ENCODE peak calls at places on chromosomes 11 and 22, in eight cellular contexts. L is AG04450, V is cardiac muscle cell, B is esophagus squamous epithelium, C is fibroblast of lung, A is adrenal gland, O is Panc1, S is hepatocyte. Q is an unnamed sample. For H3K27me3, the result is how much of the 10 kb centered on the place peaks cover.

GRCh38 chr22:17269607-17270261 is 50.5 kb upstream of the ADA2 start:
- DNase-seq in L (no peak), V (no peak), B (no peak), C (no peak), A (no peak), O (no peak), S (no peak), Q (no peak)

GRCh38 chr11:12754582-12755250 is 80.5 kb downstream of the TEAD1 start:
- DNase-seq in L (no peak), V (no peak), B (no peak), C (no peak), A (no peak), O (no peak), S (no peak), Q (peak)

GRCh38 chr22:32307617-32308016 is 50.0 kb upstream of the RFPL3 start:
- DNase-seq in L (no peak), V (no peak), B (no peak), C (no peak), A (no peak), O (no peak), S (no peak), Q (no peak)

GRCh38 chr11:25981998-25982397 is 349.9 kb upstream of the ANO3 start:
- DNase-seq in L (peak), V (peak), B (no peak), C (peak), A (no peak), O (peak), S (peak), Q (peak)

GRCh38 chr11:77590194-77590591 is 440 bp downstream of the AQP11 start:
- DNase-seq in L (no peak), V (peak), B (no peak), C (peak), A (peak), O (peak), S (peak), Q (peak)

GRCh38 chr11:5600374-5600851 is 4.0 kb downstream of the TRIM6 start:
- DNase-seq in L (peak), V (peak), B (no peak), C (peak), A (peak), O (peak), S (peak), Q (peak)

GRCh38 chr11:134267966-134268365 is 8.2 kb upstream of the GLB1L3 start:
- DNase-seq in L (no peak), V (no peak), B (no peak), C (peak), A (no peak), O (no peak), S (no peak), Q (no peak)

GRCh38 chr11:119315139-119316016 is 1.6 kb downstream of the MCAM start:
- DNase-seq in L (no peak), V (peak), B (no peak), C (peak), A (no peak), O (no peak), S (no peak), Q (no peak)

GRCh38 chr11:45233121-45233803 is 52.9 kb downstream of the SYT13 start:
- DNase-seq in L (peak), V (peak), B (no peak), C (peak), A (peak), O (peak), S (peak), Q (peak)

GRCh38 chr22:17250380-17251129 is 31.3 kb upstream of the ADA2 start:
- DNase-seq in L (no peak), V (peak), B (no peak), C (no peak), A (no peak), O (no peak), S (no peak), Q (no peak)

GRCh38 chr11:119504366-119504765 is 81.4 kb upstream of the THY1 start:
- DNase-seq in L (no peak), V (no peak), B (no peak), C (no peak), A (no peak), O (no peak), S (no peak), Q (no peak)

GRCh38 chr22:37563153-37564081 is 3.1 kb downstream of the CDC42EP1 start:
- DNase-seq in L (peak), V (no peak), B (no peak), C (peak), A (peak), O (no peak), S (peak), Q (peak)

GRCh38 chr11:68092411-68092810 is 28.8 kb downstream of the CHKA start:
- DNase-seq in L (no peak), V (no peak), B (no peak), C (no peak), A (no peak), O (no peak), S (no peak), Q (no peak)

GRCh38 chr22:34973926-34974325 is 92.0 kb upstream of the ISX start:
- DNase-seq in L (no peak), V (no peak), B (no peak), C (peak), A (no peak), O (no peak), S (no peak), Q (no peak)

GRCh38 chr22:38238519-38239051 is 34.2 kb downstream of the TMEM184B start:
- DNase-seq in L (no peak), V (no peak), B (no peak), C (no peak), A (peak), O (no peak), S (no peak), Q (no peak)

GRCh38 chr22:29463487-29464088 is 16.4 kb upstream of the NEFH start:
- DNase-seq in L (no peak), V (no peak), B (no peak), C (no peak), A (no peak), O (no peak), S (no peak), Q (no peak)

GRCh38 chr11:46112961-46113617 is 8.2 kb downstream of the PHF21A start:
- DNase-seq in L (no peak), V (peak), B (no peak), C (peak), A (no peak), O (no peak), S (peak), Q (peak)

GRCh38 chr11:116563028-116563712 is 209.6 kb downstream of the BUD13 start:
- DNase-seq in L (no peak), V (peak), B (no peak), C (peak), A (no peak), O (no peak), S (peak), Q (peak)

GRCh38 chr11:117075186-117075585 is 23.0 kb downstream of the SIK3 start:
- DNase-seq in L (no peak), V (no peak), B (no peak), C (peak), A (no peak), O (no peak), S (no peak), Q (peak)

GRCh38 chr22:39351689-39352214 is 2.0 kb downstream of the SYNGR1 start:
- DNase-seq in L (no peak), V (peak), B (no peak), C (peak), A (no peak), O (no peak), S (no peak), Q (no peak)

GRCh38 chr22:22404598-22405284 is 103.8 kb downstream of the ZNF280B start:
- DNase-seq in L (no peak), V (no peak), B (no peak), C (no peak), A (no peak), O (no peak), S (no peak), Q (no peak)

GRCh38 chr11:287821-288327 is 1.1 kb upstream of the PGGHG start:
- DNase-seq in L (no peak), V (no peak), B (no peak), C (no peak), A (peak), O (no peak), S (no peak), Q (no peak)

GRCh38 chr22:42396621-42397331 is 35.4 kb downstream of the NFAM1 start:
- DNase-seq in L (no peak), V (no peak), B (no peak), C (no peak), A (peak), O (no peak), S (no peak), Q (peak)

GRCh38 chr11:86230196-86230813 is 14.2 kb upstream of the EED start:
- DNase-seq in L (no peak), V (no peak), B (no peak), C (peak), A (no peak), O (no peak), S (no peak), Q (peak)

GRCh38 chr11:104946907-104947306 is 21.5 kb downstream of the CASP4 start:
- DNase-seq in L (no peak), V (no peak), B (no peak), C (peak), A (no peak), O (peak), S (peak), Q (peak)

GRCh38 chr11:19200410-19201201 is 1.2 kb downstream of the CSRP3 start:
- DNase-seq in L (peak), V (no peak), B (no peak), C (peak), A (no peak), O (no peak), S (no peak), Q (peak)

GRCh38 chr11:34640050-34640971 is 19.4 kb downstream of the EHF start:
- DNase-seq in L (no peak), V (no peak), B (no peak), C (no peak), A (peak), O (no peak), S (peak), Q (peak)

GRCh38 chr11:64864473-64865285 is 13.7 kb downstream of the EHD1 start:
- DNase-seq in L (peak), V (peak), B (no peak), C (peak), A (peak), O (no peak), S (peak), Q (no peak)

GRCh38 chr22:24333301-24333700 is 62.7 kb downstream of the SPECC1L start:
- DNase-seq in L (peak), V (no peak), B (no peak), C (peak), A (no peak), O (no peak), S (no peak), Q (peak)

GRCh38 chr22:22201185-22201924 is 43.2 kb upstream of the VPREB1 start:
- DNase-seq in L (peak), V (peak), B (no peak), C (no peak), A (peak), O (no peak), S (no peak), Q (no peak)

GRCh38 chr11:73384871-73385692 is 8.9 kb downstream of the RELT start:
- DNase-seq in L (no peak), V (no peak), B (peak), C (no peak), A (peak), O (no peak), S (no peak), Q (no peak)

GRCh38 chr11:45213717-45214116 is 67.3 kb downstream of the PRDM11 start:
- DNase-seq in L (no peak), V (no peak), B (no peak), C (no peak), A (no peak), O (no peak), S (no peak), Q (no peak)

GRCh38 chr22:29877620-29878019 is 5.4 kb upstream of the MTMR3 start:
- DNase-seq in L (no peak), V (no peak), B (no peak), C (peak), A (no peak), O (no peak), S (no peak), Q (peak)

GRCh38 chr22:26053737-26054316 is 115.4 kb upstream of the SEZ6L start:
- DNase-seq in L (no peak), V (no peak), B (no peak), C (no peak), A (no peak), O (no peak), S (no peak), Q (no peak)

GRCh38 chr22:28728621-28729313 is 12.9 kb downstream of the CHEK2 start:
- DNase-seq in L (no peak), V (no peak), B (no peak), C (no peak), A (no peak), O (no peak), S (no peak), Q (no peak)

GRCh38 chr11:131749100-131749499 is 378.7 kb downstream of the NTM start:
- DNase-seq in L (no peak), V (no peak), B (no peak), C (peak), A (no peak), O (no peak), S (no peak), Q (peak)

GRCh38 chr11:92473736-92474135 is 249.1 kb downstream of the FAT3 start:
- DNase-seq in L (no peak), V (no peak), B (no peak), C (peak), A (no peak), O (no peak), S (no peak), Q (peak)

GRCh38 chr11:113705871-113706654 is at the start of gene TMPRSS5:
- DNase-seq in L (no peak), V (no peak), B (no peak), C (no peak), A (no peak), O (no peak), S (no peak), Q (no peak)

GRCh38 chr11:66219846-66220565 is 48.4 kb upstream of the RAB1B start:
- DNase-seq in L (no peak), V (no peak), B (no peak), C (no peak), A (peak), O (no peak), S (no peak), Q (no peak)

GRCh38 chr11:66222358-66223149 is 45.9 kb upstream of the RAB1B start:
- DNase-seq in L (peak), V (peak), B (peak), C (peak), A (peak), O (peak), S (peak), Q (peak)

GRCh38 chr11:66221012-66221411 is 47.4 kb upstream of the RAB1B start:
- DNase-seq in L (no peak), V (no peak), B (no peak), C (no peak), A (no peak), O (no peak), S (no peak), Q (no peak)

GRCh38 chr11:66220566-66220935 is 47.9 kb upstream of the RAB1B start:
- DNase-seq in L (no peak), V (no peak), B (no peak), C (no peak), A (peak), O (no peak), S (no peak), Q (no peak)

GRCh38 chr11:66221726-66222236 is 46.7 kb upstream of the RAB1B start:
- DNase-seq in L (no peak), V (no peak), B (no peak), C (no peak), A (peak), O (no peak), S (no peak), Q (no peak)
- TF ChIP-seq CTCF in L (no peak), V (no peak), B (no peak), C (no peak), A (no peak), O (no peak), S (no peak), Q (no peak)

GRCh38 chr11:124605719-124606118 is 5.5 kb upstream of the PANX3 start:
- DNase-seq in L (no peak), V (no peak), B (no peak), C (no peak), A (no peak), O (no peak), S (no peak), Q (no peak)
- H3K4me3 ChIP-seq in L (no peak), V (no peak), B (no peak), C (no peak), A (no peak), O (no peak), S (no peak), Q (no peak)

GRCh38 chr22:48417143-48418070 is 1410.3 kb downstream of the BRD1 start:
- DNase-seq in L (no peak), V (peak), B (no peak), C (no peak), A (no peak), O (no peak), S (no peak), Q (no peak)
- H3K27me3 ChIP-seq in L (under half), V (under half), B (under half), C (under half), A (under half), O (under half), S (under half), Q (under half)

GRCh38 chr22:45321827-45322226 is 12.1 kb downstream of the FAM118A start:
- DNase-seq in L (no peak), V (no peak), B (no peak), C (no peak), A (no peak), O (no peak), S (no peak), Q (no peak)

GRCh38 chr22:45324186-45324775 is 14.5 kb downstream of the FAM118A start:
- DNase-seq in L (no peak), V (no peak), B (no peak), C (no peak), A (no peak), O (no peak), S (no peak), Q (peak)

GRCh38 chr22:45322873-45323525 is 13.3 kb downstream of the FAM118A start:
- DNase-seq in L (no peak), V (no peak), B (no peak), C (no peak), A (no peak), O (no peak), S (no peak), Q (no peak)

GRCh38 chr22:45320326-45320976 is 10.7 kb downstream of the FAM118A start:
- DNase-seq in L (peak), V (no peak), B (no peak), C (no peak), A (no peak), O (no peak), S (no peak), Q (peak)

GRCh38 chr22:45323695-45324094 is 14.0 kb downstream of the FAM118A start:
- DNase-seq in L (no peak), V (no peak), B (no peak), C (no peak), A (no peak), O (no peak), S (no peak), Q (no peak)
- TF ChIP-seq CTCF in L (no peak), V (no peak), B (no peak), C (no peak), A (no peak), O (no peak), S (no peak), Q (no peak)

GRCh38 chr11:8810331-8811301 is 100.4 kb upstream of the AKIP1 start:
- DNase-seq in L (peak), V (peak), B (no peak), C (peak), A (peak), O (no peak), S (peak), Q (peak)

GRCh38 chr11:8809605-8810272 is 101.2 kb upstream of the AKIP1 start:
- DNase-seq in L (no peak), V (peak), B (no peak), C (no peak), A (no peak), O (no peak), S (no peak), Q (no peak)

GRCh38 chr11:8812438-8812837 is 98.6 kb upstream of the AKIP1 start:
- DNase-seq in L (no peak), V (no peak), B (no peak), C (peak), A (peak), O (no peak), S (no peak), Q (no peak)

GRCh38 chr11:8813658-8814057 is 97.3 kb upstream of the AKIP1 start:
- DNase-seq in L (peak), V (peak), B (no peak), C (peak), A (peak), O (peak), S (peak), Q (peak)

DNA sequence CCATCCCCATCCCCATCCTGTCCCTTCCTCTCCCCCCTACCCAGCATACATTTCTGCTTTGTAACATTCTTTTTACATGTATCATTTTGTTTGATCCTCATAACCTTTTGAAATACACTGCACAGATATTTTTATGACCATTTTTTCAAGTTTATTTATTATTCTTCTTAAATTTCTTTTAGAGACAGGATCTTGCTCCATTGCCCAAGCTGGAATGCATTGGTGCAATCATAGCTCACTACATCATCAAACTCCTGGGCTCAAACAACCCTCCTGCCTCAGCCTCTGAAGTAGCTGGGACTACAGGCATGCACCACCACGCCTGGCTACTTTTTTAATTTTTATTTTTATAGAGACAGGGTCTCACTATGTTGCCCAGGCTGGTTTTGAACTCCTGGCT is 99.4 kb upstream of the AKIP1 start:
- DNase-seq in L (no peak), V (no peak), B (no peak), C (peak), A (no peak), O (no peak), S (no peak), Q (no peak)
- H3K4me3 ChIP-seq in L (peak), V (no peak), B (peak), C (no peak), A (no peak), O (no peak), S (no peak), Q (no peak)

GRCh38 chr11:62926669-62927455 is 5.7 kb upstream of the CHRM1 start:
- DNase-seq in L (no peak), V (no peak), B (no peak), C (no peak), A (no peak), O (no peak), S (no peak), Q (no peak)
- H3K27me3 ChIP-seq in L (half or more), V (under half), B (under half), C (under half), A (under half), O (under half), S (half or more), Q (half or more)